ENCODE peak calls at places on chromosomes 3 and 15, in four cellular contexts. W is GM23338, C is fibroblast of villous mesenchyme, Y is endothelial cell. S is an unnamed sample.

GRCh38 chr3:17810759-17811158 is 68.3 kb upstream of the TBC1D5 start:
- DNase-seq in W (peak), C (peak), Y (no peak), S (no peak)

GRCh38 chr3:107028626-107029025 is 348.6 kb upstream of the CCDC54 start:
- DNase-seq in W (no peak), C (no peak), Y (no peak), S (no peak)

GRCh38 chr3:71753716-71754609 is at the start of gene GPR27:
- DNase-seq in W (peak), C (peak), Y (peak), S (no peak)

GRCh38 chr3:101036676-101037075 is 43.5 kb upstream of the ABI3BP start:
- DNase-seq in W (no peak), C (no peak), Y (no peak), S (no peak)

GRCh38 chr3:139797724-139798343 is 120.1 kb upstream of the NMNAT3 start:
- DNase-seq in W (peak), C (peak), Y (peak), S (no peak)

GRCh38 chr15:96428742-96429141 is 98.2 kb downstream of the NR2F2 start:
- DNase-seq in W (no peak), C (peak), Y (no peak), S (no peak)

GRCh38 chr3:147462856-147463255 is 53.7 kb downstream of the ZIC1 start:
- DNase-seq in W (no peak), C (no peak), Y (no peak), S (no peak)

GRCh38 chr3:85567074-85567676 is 608.4 kb downstream of the CADM2 start:
- DNase-seq in W (peak), C (no peak), Y (peak), S (no peak)

GRCh38 chr15:25937796-25938195 is 74.7 kb upstream of the ATP10A start:
- DNase-seq in W (no peak), C (no peak), Y (no peak), S (no peak)

GRCh38 chr15:101469520-101470288 is 19.8 kb downstream of the PCSK6 start:
- DNase-seq in W (no peak), C (no peak), Y (no peak), S (no peak)

GRCh38 chr3:122295286-122295685 is 29.8 kb upstream of the CSTA start:
- DNase-seq in W (no peak), C (no peak), Y (no peak), S (no peak)

GRCh38 chr15:29888651-29889050 is 66.4 kb upstream of the TJP1 start:
- DNase-seq in W (peak), C (peak), Y (no peak), S (no peak)

GRCh38 chr15:48653913-48654630 is 8.6 kb upstream of the FBN1 start:
- DNase-seq in W (no peak), C (no peak), Y (no peak), S (no peak)

GRCh38 chr3:80241791-80242190 is 474.0 kb upstream of the ROBO1 start:
- DNase-seq in W (no peak), C (no peak), Y (no peak), S (no peak)

GRCh38 chr3:79661866-79662265 is 105.9 kb downstream of the ROBO1 start:
- DNase-seq in W (no peak), C (no peak), Y (no peak), S (no peak)

GRCh38 chr15:50219820-50220219 is 37.8 kb downstream of the SLC27A2 start:
- DNase-seq in W (no peak), C (peak), Y (no peak), S (no peak)

GRCh38 chr3:132652640-132653270 is 6.9 kb downstream of the ACAD11 start:
- DNase-seq in W (no peak), C (peak), Y (no peak), S (no peak)

GRCh38 chr3:46214751-46215352 is 6.7 kb upstream of the CCR1 start:
- DNase-seq in W (peak), C (no peak), Y (peak), S (no peak)

GRCh38 chr15:71411538-71412482 is 296.5 kb downstream of the THSD4 start:
- DNase-seq in W (no peak), C (peak), Y (no peak), S (no peak)

GRCh38 chr3:106913966-106914365 is 463.3 kb upstream of the CCDC54 start:
- DNase-seq in W (peak), C (no peak), Y (no peak), S (no peak)

GRCh38 chr15:57418640-57419039 is 42.3 kb downstream of the CGNL1 start:
- DNase-seq in W (no peak), C (no peak), Y (no peak), S (no peak)

GRCh38 chr3:128663151-128663550 is 12.5 kb upstream of the RPN1 start:
- DNase-seq in W (no peak), C (no peak), Y (no peak), S (no peak)

GRCh38 chr3:52856666-52857065 is 21.8 kb upstream of the MUSTN1 start:
- DNase-seq in W (no peak), C (no peak), Y (no peak), S (no peak)

GRCh38 chr3:181076558-181076957 is 87.0 kb upstream of the DNAJC19 start:
- DNase-seq in W (no peak), C (no peak), Y (no peak), S (no peak)

GRCh38 chr3:121592856-121593702 is at the start of gene FBXO40:
- DNase-seq in W (peak), C (no peak), Y (peak), S (no peak)

GRCh38 chr3:122996038-122996580 is 31.5 kb downstream of the SEMA5B start:
- DNase-seq in W (no peak), C (no peak), Y (no peak), S (no peak)

GRCh38 chr3:183502782-183503181 is 52.7 kb downstream of the KLHL6 start:
- DNase-seq in W (no peak), C (peak), Y (no peak), S (no peak)
- TF ChIP-seq CTCF in W (no peak), C (no peak), Y (no peak), S (peak)

GRCh38 chr3:62630664-62631063 is 244.6 kb downstream of the CADPS start:
- DNase-seq in W (no peak), C (no peak), Y (no peak), S (no peak)

GRCh38 chr3:62631471-62631870 is 243.7 kb downstream of the CADPS start:
- DNase-seq in W (no peak), C (no peak), Y (no peak), S (no peak)

GRCh38 chr3:62636235-62636826 is 238.9 kb downstream of the CADPS start:
- DNase-seq in W (no peak), C (no peak), Y (no peak), S (no peak)

GRCh38 chr3:62638316-62638715 is 236.9 kb downstream of the CADPS start:
- DNase-seq in W (no peak), C (no peak), Y (no peak), S (no peak)

DNA sequence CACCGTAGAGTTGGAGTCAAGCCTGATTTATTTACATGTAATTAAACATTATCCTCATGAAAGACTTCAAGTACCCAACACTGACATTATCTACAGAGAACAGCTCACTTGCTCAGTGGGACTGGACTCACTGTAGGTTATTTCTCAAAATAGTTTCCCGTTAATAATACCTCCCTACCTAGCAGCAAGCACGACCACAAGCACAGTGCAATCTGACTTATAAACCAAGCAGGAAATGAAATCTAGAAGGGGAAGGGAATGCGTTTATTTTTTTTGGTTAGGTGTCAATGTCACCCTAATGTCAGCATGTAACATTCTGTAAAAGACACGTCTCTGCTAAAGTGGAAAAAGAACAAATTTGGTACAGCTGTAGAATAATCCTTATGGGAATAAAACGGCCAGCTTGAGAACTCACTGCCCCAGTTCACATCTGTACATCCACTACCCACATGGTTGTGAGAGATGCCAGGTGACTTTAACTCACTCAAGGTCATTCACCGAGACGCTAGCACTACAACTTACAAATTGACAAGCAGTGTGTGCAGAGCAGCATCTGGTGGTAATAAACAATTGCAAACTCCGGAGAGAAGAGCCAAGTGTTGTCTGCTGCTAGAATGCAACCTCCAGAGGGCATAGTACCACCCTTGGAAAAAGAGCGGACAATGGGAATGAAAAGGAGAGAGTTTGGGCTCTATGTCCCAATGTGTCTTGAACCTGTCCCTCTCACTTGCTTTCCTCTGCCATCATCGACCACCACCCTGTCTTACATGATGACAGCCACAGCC is 242.5 kb downstream of the CADPS start:
- DNase-seq in W (peak), C (no peak), Y (no peak), S (no peak)
- TF ChIP-seq CTCF in W (peak), C (peak), Y (no peak), S (peak)

DNA sequence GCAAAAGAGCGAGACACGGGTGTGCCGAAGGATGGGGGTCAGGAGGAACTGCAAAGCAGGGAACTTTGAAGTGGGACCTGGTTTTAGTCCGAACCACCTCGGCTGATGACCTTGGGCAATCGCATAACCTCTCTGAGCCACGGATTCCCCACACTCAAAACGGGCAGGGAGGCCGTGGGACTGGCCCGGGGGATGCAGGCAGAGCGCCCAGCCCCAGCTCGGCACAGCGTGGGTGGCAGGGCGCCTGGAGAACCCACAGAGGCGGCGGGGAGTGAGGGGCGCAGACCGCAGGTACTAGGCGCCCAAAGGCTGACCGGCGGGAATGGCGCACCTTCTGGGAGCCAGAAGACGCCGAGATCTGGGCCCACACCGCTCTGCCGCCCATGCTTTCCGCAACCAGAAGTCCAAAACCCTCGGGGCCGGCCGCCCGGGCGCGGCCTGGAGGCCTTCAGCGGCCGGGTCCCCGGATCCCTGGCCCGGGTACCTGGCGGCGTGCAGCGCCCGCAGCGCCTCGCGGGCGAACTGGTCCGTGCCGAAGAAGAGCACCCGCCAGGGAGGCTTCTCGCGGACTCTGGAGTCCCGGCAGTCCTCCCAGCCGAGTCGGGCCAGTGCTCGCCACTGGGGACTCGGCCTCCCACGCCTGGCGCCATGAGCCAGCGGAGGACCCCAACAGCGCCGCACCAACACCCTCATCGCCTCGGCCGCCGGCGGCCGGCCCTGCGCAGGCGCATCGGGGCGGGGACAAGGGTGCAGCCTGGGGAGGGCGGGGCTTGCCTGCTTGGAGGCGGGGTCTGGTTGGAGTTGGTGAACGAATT is at the start of gene MTFMT:
- DNase-seq in W (peak), C (peak), Y (peak), S (peak)
- TF ChIP-seq CTCF in W (no peak), C (no peak), Y (no peak), S (no peak)

GRCh38 chr3:150370129-150370602 is 37.9 kb upstream of the TSC22D2 start:
- DNase-seq in W (peak), C (peak), Y (no peak), S (no peak)
- TF ChIP-seq CTCF in W (no peak), C (peak), Y (no peak), S (no peak)

GRCh38 chr15:31571676-31572075 is 245.0 kb downstream of the KLF13 start:
- DNase-seq in W (no peak), C (no peak), Y (no peak), S (no peak)
- TF ChIP-seq CTCF in W (no peak), C (no peak), Y (no peak), S (peak)

GRCh38 chr15:83538682-83539081 is 91.5 kb downstream of the SH3GL3 start:
- DNase-seq in W (no peak), C (no peak), Y (no peak), S (no peak)
- TF ChIP-seq CTCF in W (no peak), C (no peak), Y (no peak), S (no peak)

GRCh38 chr3:40109641-40110490 is 199.6 kb upstream of the EIF1B start:
- DNase-seq in W (peak), C (no peak), Y (peak), S (no peak)
- TF ChIP-seq CTCF in W (peak), C (no peak), Y (peak), S (peak)

DNA sequence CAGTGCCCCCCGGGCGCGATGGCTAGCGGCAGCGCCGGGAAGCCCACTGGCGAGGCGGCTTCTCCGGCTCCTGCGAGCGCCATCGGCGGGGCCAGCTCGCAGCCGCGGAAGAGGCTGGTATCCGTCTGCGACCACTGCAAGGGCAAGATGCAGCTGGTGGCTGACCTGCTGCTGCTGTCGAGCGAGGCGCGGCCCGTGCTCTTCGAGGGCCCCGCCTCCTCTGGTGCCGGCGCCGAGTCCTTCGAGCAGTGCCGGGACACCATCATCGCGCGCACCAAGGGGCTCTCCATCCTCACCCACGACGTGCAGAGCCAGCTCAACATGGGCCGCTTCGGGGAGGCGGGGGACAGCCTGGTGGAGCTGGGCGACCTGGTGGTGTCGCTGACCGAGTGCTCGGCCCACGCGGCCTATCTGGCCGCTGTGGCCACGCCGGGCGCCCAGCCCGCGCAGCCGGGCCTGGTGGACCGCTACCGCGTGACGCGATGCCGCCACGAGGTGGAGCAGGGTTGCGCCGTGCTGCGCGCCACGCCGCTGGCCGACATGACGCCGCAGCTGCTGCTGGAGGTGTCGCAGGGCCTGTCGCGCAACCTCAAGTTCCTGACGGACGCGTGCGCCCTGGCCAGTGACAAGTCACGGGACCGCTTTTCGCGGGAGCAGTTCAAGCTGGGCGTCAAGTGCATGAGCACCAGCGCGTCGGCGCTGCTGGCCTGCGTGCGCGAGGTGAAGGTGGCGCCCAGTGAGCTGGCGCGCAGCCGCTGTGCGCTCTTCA is 1.7 kb downstream of the TLNRD1 start:
- DNase-seq in W (peak), C (no peak), Y (peak), S (no peak)
- TF ChIP-seq CTCF in W (no peak), C (no peak), Y (no peak), S (no peak)

GRCh38 chr3:39110041-39110639 is 2.7 kb downstream of the TTC21A start:
- DNase-seq in W (peak), C (no peak), Y (no peak), S (no peak)
- TF ChIP-seq CTCF in W (no peak), C (no peak), Y (no peak), S (no peak)

GRCh38 chr15:73631915-73632669 is 1.1 kb downstream of the NPTN start:
- DNase-seq in W (peak), C (peak), Y (no peak), S (no peak)

GRCh38 chr15:73633111-73633990 is at the start of gene NPTN:
- DNase-seq in W (peak), C (peak), Y (peak), S (peak)

GRCh38 chr15:73630796-73631471 is 2.3 kb downstream of the NPTN start:
- DNase-seq in W (no peak), C (peak), Y (no peak), S (no peak)

GRCh38 chr15:73633991-73634495 is 854 bp upstream of the NPTN start:
- DNase-seq in W (no peak), C (peak), Y (peak), S (no peak)

GRCh38 chr15:73632670-73633058 is 525 bp downstream of the NPTN start:
- DNase-seq in W (peak), C (no peak), Y (no peak), S (no peak)
- TF ChIP-seq CTCF in W (no peak), C (no peak), Y (no peak), S (no peak)